ENCODE peak calls at places on chromosome 4, in six cellular contexts. Q is GM12891, C is K562, J is GM12878, B is HepG2, G is H1. K is an unnamed sample.

GRCh38 chr4:18524667-18525066 is 503.1 kb upstream of the LCORL start:
- DNase-seq in Q (no peak), C (no peak), J (no peak), B (no peak), G (no peak), K (no peak)

GRCh38 chr4:97103252-97103651 is 1040.0 kb downstream of the STPG2 start:
- DNase-seq in Q (no peak), C (no peak), J (no peak), B (no peak), G (no peak), K (no peak)

GRCh38 chr4:74886490-74886889 is 46.4 kb upstream of the PARM1 start:
- DNase-seq in Q (no peak), C (no peak), J (no peak), B (no peak), G (no peak), K (no peak)

GRCh38 chr4:120071192-120071795 is 4.6 kb upstream of the MAD2L1 start:
- DNase-seq in Q (no peak), C (peak), J (no peak), B (peak), G (no peak), K (no peak)

GRCh38 chr4:93092765-93093164 is 735.8 kb upstream of the ATOH1 start:
- DNase-seq in Q (no peak), C (no peak), J (no peak), B (no peak), G (no peak), K (no peak)

GRCh38 chr4:95732061-95732460 is 107.8 kb upstream of the PDHA2 start:
- DNase-seq in Q (no peak), C (no peak), J (no peak), B (no peak), G (no peak), K (no peak)

GRCh38 chr4:81030617-81031388 is at the start of gene BMP3:
- DNase-seq in Q (peak), C (no peak), J (no peak), B (no peak), G (peak), K (no peak)

GRCh38 chr4:7217453-7218310 is 25.3 kb downstream of the SORCS2 start:
- DNase-seq in Q (no peak), C (no peak), J (no peak), B (no peak), G (no peak), K (no peak)

GRCh38 chr4:108799335-108799734 is 36.5 kb upstream of the ETNPPL start:
- DNase-seq in Q (no peak), C (no peak), J (no peak), B (no peak), G (no peak), K (no peak)

GRCh38 chr4:146104541-146104940 is 71.0 kb upstream of the LSM6 start:
- DNase-seq in Q (no peak), C (no peak), J (no peak), B (no peak), G (no peak), K (no peak)

GRCh38 chr4:118923891-118924290 is 35.2 kb downstream of the SYNPO2 start:
- DNase-seq in Q (no peak), C (no peak), J (no peak), B (no peak), G (no peak), K (no peak)

GRCh38 chr4:155679343-155679742 is 12.7 kb downstream of the GUCY1A1 start:
- DNase-seq in Q (no peak), C (no peak), J (no peak), B (no peak), G (no peak), K (no peak)

GRCh38 chr4:26088433-26088928 is 174.5 kb downstream of the SMIM20 start:
- DNase-seq in Q (no peak), C (no peak), J (peak), B (no peak), G (no peak), K (no peak)

GRCh38 chr4:167775374-167775773 is 317.0 kb upstream of the ANXA10 start:
- DNase-seq in Q (no peak), C (no peak), J (no peak), B (no peak), G (no peak), K (no peak)

GRCh38 chr4:87819281-87819919 is 13.4 kb upstream of the MEPE start:
- DNase-seq in Q (no peak), C (peak), J (no peak), B (peak), G (no peak), K (no peak)

GRCh38 chr4:110184124-110184790 is 14.2 kb downstream of the ELOVL6 start:
- DNase-seq in Q (no peak), C (no peak), J (no peak), B (no peak), G (no peak), K (no peak)

GRCh38 chr4:79673898-79674297 is 265.9 kb upstream of the GK2 start:
- DNase-seq in Q (no peak), C (no peak), J (no peak), B (no peak), G (no peak), K (no peak)

GRCh38 chr4:2436761-2437474 is 18.2 kb downstream of the CFAP99 start:
- DNase-seq in Q (no peak), C (no peak), J (no peak), B (no peak), G (peak), K (no peak)
- TF ChIP-seq TAF1 in Q (no peak), C (no peak), J (no peak), B (no peak), G (no peak), K (no peak)

DNA sequence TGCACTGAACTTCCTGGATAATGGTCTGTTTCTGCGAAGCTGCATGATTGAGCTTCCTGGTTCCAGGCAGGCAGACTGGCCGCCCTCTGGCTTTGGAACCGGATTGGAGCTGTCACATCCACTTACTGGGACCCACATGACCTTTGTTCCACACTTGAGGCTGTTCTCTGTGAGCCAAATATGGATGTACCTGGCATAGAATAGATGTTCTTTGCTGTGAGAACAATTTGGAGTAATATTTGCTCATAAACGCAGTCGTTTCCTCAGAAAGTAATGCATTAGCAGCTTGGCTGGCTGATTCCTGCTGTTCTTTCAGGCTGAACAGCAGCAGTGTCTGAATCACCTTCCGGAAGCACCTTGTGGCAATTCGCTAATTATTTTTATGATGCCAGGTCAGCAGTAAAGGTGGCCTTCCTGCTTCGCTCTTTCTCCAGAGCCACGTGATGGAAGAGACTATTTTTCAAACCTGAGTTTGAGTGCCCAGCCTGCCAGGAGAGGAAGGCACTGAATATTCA is 78.1 kb upstream of the BOD1L1 start:
- DNase-seq in Q (no peak), C (no peak), J (no peak), B (no peak), G (no peak), K (no peak)
- TF ChIP-seq POLR2A in Q (no peak), C (no peak), J (no peak), B (no peak), G (no peak), K (no peak)

GRCh38 chr4:183284229-183284628 is 35.8 kb downstream of the CLDN22 start:
- DNase-seq in Q (no peak), C (no peak), J (no peak), B (no peak), G (no peak), K (no peak)

GRCh38 chr4:183285886-183286285 is 34.2 kb downstream of the CLDN22 start:
- DNase-seq in Q (no peak), C (no peak), J (no peak), B (no peak), G (no peak), K (no peak)

GRCh38 chr4:183287309-183287659 is 32.8 kb downstream of the CLDN22 start:
- DNase-seq in Q (no peak), C (no peak), J (no peak), B (no peak), G (no peak), K (no peak)

GRCh38 chr4:183286590-183287308 is 33.3 kb downstream of the CLDN22 start:
- DNase-seq in Q (no peak), C (no peak), J (no peak), B (no peak), G (no peak), K (no peak)

GRCh38 chr4:183284965-183285364 is 35.1 kb downstream of the CLDN22 start:
- DNase-seq in Q (no peak), C (no peak), J (no peak), B (no peak), G (no peak), K (no peak)
- TF ChIP-seq TAF1 in Q (no peak), C (no peak), J (no peak), B (no peak), G (no peak), K (no peak)

GRCh38 chr4:73447701-73448100 is 11.7 kb downstream of the AFP start:
- DNase-seq in Q (no peak), C (no peak), J (no peak), B (no peak), G (no peak), K (no peak)
- TF ChIP-seq POLR2A in Q (no peak), C (no peak), J (no peak), B (peak), G (no peak), K (no peak)

GRCh38 chr4:76199664-76200211 is 13.9 kb downstream of the SCARB2 start:
- DNase-seq in Q (no peak), C (no peak), J (peak), B (no peak), G (no peak), K (peak)
- TF ChIP-seq TAF1 in Q (no peak), C (no peak), J (peak), B (no peak), G (no peak), K (no peak)

DNA sequence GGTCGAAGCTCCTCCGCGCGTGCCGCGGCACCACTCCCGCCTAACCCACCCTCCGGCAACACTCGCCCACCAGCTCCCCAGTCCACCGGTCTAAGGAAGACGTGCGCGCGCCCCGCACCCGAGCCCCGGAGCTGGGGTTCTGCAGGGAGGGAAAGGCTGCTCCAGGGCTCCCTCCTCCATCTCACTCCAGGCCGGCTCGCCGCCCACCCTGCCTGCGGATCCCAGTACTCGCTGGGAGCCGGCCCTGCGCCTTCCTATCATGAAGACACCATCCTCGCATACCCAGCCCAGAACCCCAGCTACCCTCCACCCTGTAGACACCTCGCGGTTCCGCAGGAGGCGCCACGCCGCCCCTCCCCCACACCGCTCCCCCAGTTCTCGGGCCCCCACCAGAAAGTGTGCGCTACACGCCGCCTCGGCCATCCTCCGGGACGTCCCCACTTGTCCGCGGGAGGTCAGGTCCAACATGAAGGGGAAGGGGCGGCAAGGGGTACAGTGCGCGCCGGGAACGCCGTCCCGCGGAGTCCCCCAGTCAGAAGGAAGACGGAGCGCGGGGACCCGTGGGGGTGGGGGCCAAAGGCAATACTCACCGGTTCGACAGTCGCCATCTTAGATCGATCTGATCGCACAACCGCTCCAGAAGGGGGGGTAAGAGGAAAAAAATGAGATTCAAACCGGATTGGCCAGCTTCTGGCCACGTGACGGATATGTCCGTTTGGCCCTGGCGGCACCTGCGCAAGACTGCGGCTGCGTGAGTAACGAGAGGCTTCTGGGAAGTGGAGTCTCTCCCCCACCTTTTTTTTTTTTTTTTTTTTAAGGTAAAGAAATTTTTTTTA is at the start of gene EIF4E:
- DNase-seq in Q (peak), C (peak), J (peak), B (peak), G (peak), K (peak)
- TF ChIP-seq POLR2A in Q (peak), C (peak), J (peak), B (peak), G (peak), K (peak)

GRCh38 chr4:105113800-105114199 is 32.9 kb upstream of the TET2 start:
- DNase-seq in Q (no peak), C (no peak), J (no peak), B (no peak), G (no peak), K (no peak)
- TF ChIP-seq TAF1 in Q (no peak), C (no peak), J (no peak), B (no peak), G (no peak), K (no peak)

GRCh38 chr4:38145033-38145673 is 185.0 kb downstream of the PTTG2 start:
- DNase-seq in Q (no peak), C (no peak), J (no peak), B (no peak), G (no peak), K (no peak)
- TF ChIP-seq POLR2A in Q (no peak), C (no peak), J (no peak), B (no peak), G (no peak), K (no peak)

GRCh38 chr4:154367659-154368058 is 123.9 kb downstream of the DCHS2 start:
- DNase-seq in Q (no peak), C (no peak), J (no peak), B (no peak), G (no peak), K (no peak)
- TF ChIP-seq TAF1 in Q (no peak), C (no peak), J (no peak), B (no peak), G (no peak), K (no peak)

DNA sequence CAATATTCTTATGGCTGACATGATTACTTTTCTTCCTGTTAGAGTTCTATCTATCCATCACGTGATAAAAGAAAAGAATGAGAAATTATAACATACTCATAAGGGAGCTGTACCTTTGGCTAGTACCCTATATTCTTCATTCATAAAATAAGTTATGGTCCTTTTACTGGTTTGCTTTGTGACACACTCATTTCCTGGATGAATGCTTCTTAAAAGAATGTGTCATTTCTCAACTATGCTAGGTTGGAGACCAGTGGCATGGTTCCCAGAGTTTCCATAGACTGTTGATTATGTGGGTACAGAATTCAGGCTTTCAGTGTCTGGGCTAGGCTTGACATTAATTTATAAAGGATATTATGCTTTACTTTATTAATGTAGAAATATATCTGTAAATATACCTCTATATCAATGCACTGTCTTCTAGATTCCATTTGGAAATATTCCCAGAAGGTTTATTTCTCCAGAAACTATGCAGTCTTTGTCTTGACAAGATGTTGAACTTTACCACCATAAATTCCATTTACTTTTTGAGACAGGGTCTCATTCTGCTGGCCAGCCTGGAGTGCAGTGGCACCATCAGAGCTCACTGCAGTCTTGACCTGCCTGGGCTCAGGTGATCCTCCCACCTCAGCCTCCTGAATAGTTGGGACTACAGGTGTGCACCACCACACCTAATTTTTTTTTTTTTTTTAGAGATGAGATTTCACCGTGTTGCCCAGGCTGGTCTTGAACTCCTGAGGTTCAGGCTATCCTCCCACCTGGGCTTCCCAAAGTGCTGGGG is 23.8 kb downstream of the NUDT6 start:
- DNase-seq in Q (no peak), C (no peak), J (no peak), B (no peak), G (no peak), K (no peak)
- TF ChIP-seq POLR2A in Q (no peak), C (no peak), J (no peak), B (no peak), G (no peak), K (no peak)

K was measured in GM12892.